ENCODE peak calls at places on chromosomes 2 and 18, in five cellular contexts. One of them, this sample, is unnamed.

GRCh38 chr2:667332-668000 is 9.7 kb downstream of the TMEM18 start:
- DNase-seq in pancreas: no peak
- DNase-seq in aorta: no peak
- DNase-seq in PC-9: peak; percentile 12
- DNase-seq in colonic mucosa: no peak
- DNase-seq in this sample: peak; percentile 49

GRCh38 chr2:71000780-71001591 is 6.3 kb upstream of the TEX261 start:
- DNase-seq in pancreas: peak; percentile 59
- DNase-seq in aorta: peak; percentile 91
- DNase-seq in PC-9: peak; percentile 60
- DNase-seq in colonic mucosa: peak; percentile 75
- DNase-seq in this sample: peak; percentile 72

GRCh38 chr2:212032536-212033219 is 505.9 kb downstream of the ERBB4 start:
- DNase-seq in aorta: no peak
- DNase-seq in colonic mucosa: no peak
- DNase-seq in PC-9: no peak
- DNase-seq in pancreas: no peak
- DNase-seq in this sample: no peak

GRCh38 chr2:177331446-177331997 is 61.1 kb upstream of the AGPS start:
- DNase-seq in PC-9: no peak
- DNase-seq in aorta: no peak
- DNase-seq in colonic mucosa: no peak
- DNase-seq in pancreas: no peak
- DNase-seq in this sample: no peak

GRCh38 chr2:8239402-8240127 is 442.3 kb upstream of the ID2 start:
- DNase-seq in pancreas: no peak
- DNase-seq in colonic mucosa: no peak
- DNase-seq in PC-9: no peak
- DNase-seq in aorta: no peak
- DNase-seq in this sample: peak; percentile 19

GRCh38 chr2:169757778-169758177 is 24.1 kb downstream of the KLHL23 start:
- DNase-seq in aorta: no peak
- DNase-seq in pancreas: no peak
- DNase-seq in PC-9: no peak
- DNase-seq in colonic mucosa: no peak
- DNase-seq in this sample: no peak

GRCh38 chr2:237310515-237311114 is 103.3 kb downstream of the COL6A3 start:
- DNase-seq in PC-9: no peak
- DNase-seq in pancreas: no peak
- DNase-seq in aorta: no peak
- DNase-seq in colonic mucosa: no peak
- DNase-seq in this sample: no peak

GRCh38 chr18:52657063-52657462 is 317.1 kb downstream of the DCC start:
- DNase-seq in PC-9: no peak
- DNase-seq in colonic mucosa: no peak
- DNase-seq in aorta: no peak
- DNase-seq in pancreas: no peak
- DNase-seq in this sample: no peak

GRCh38 chr2:239035361-239035814 is 187.5 kb downstream of the TWIST2 start:
- DNase-seq in PC-9: peak; percentile 71
- DNase-seq in colonic mucosa: peak; percentile 58
- DNase-seq in pancreas: no peak
- DNase-seq in aorta: peak; percentile 90
- DNase-seq in this sample: peak; percentile 22

GRCh38 chr2:205058409-205058808 is 513.1 kb downstream of the PARD3B start:
- DNase-seq in pancreas: no peak
- DNase-seq in colonic mucosa: no peak
- DNase-seq in aorta: no peak
- DNase-seq in PC-9: no peak
- DNase-seq in this sample: no peak

GRCh38 chr2:10504994-10505820 is 57.1 kb upstream of the ODC1 start:
- DNase-seq in aorta: no peak
- DNase-seq in PC-9: no peak
- DNase-seq in colonic mucosa: peak; percentile 9
- DNase-seq in pancreas: no peak
- DNase-seq in this sample: no peak

GRCh38 chr2:26174691-26175181 is 1.8 kb downstream of the GAREM2 start:
- DNase-seq in colonic mucosa: no peak
- DNase-seq in aorta: no peak
- DNase-seq in pancreas: no peak
- DNase-seq in PC-9: no peak
- DNase-seq in this sample: no peak

GRCh38 chr2:37454851-37455762 is 110.7 kb downstream of the QPCT start:
- DNase-seq in colonic mucosa: no peak
- DNase-seq in aorta: no peak
- DNase-seq in pancreas: no peak
- DNase-seq in PC-9: no peak
- DNase-seq in this sample: no peak

GRCh38 chr18:8389391-8390340 is 219.6 kb upstream of the RAB12 start:
- DNase-seq in aorta: peak; percentile 84
- DNase-seq in pancreas: peak; percentile 45
- DNase-seq in PC-9: peak; percentile 59
- DNase-seq in colonic mucosa: peak; percentile 69
- DNase-seq in this sample: peak; percentile 49

GRCh38 chr18:45567123-45567522 is 48.2 kb upstream of the SLC14A2 start:
- DNase-seq in PC-9: no peak
- DNase-seq in colonic mucosa: no peak
- DNase-seq in pancreas: no peak
- DNase-seq in aorta: no peak
- DNase-seq in this sample: no peak

GRCh38 chr2:134198006-134198634 is 55.8 kb upstream of the MGAT5 start:
- DNase-seq in aorta: no peak
- DNase-seq in colonic mucosa: no peak
- DNase-seq in pancreas: no peak
- DNase-seq in PC-9: no peak
- DNase-seq in this sample: peak; percentile 43

GRCh38 chr2:134197445-134197844 is 56.4 kb upstream of the MGAT5 start:
- DNase-seq in pancreas: no peak
- DNase-seq in colonic mucosa: no peak
- DNase-seq in aorta: no peak
- DNase-seq in PC-9: no peak
- DNase-seq in this sample: no peak

GRCh38 chr2:134200024-134200423 is 53.8 kb upstream of the MGAT5 start:
- DNase-seq in pancreas: no peak
- DNase-seq in colonic mucosa: no peak
- DNase-seq in aorta: no peak
- DNase-seq in PC-9: no peak
- DNase-seq in this sample: no peak

GRCh38 chr2:134201559-134201958 is 52.3 kb upstream of the MGAT5 start:
- DNase-seq in aorta: no peak
- DNase-seq in PC-9: no peak
- DNase-seq in colonic mucosa: no peak
- DNase-seq in pancreas: peak; percentile 23
- DNase-seq in this sample: no peak

GRCh38 chr2:134199123-134199522 is 54.7 kb upstream of the MGAT5 start:
- DNase-seq in PC-9: no peak
- DNase-seq in pancreas: no peak
- DNase-seq in colonic mucosa: no peak
- DNase-seq in aorta: no peak
- DNase-seq in this sample: no peak
- H3K4me3 ChIP-seq in PC-9: no peak overlapping the region
- H3K4me3 ChIP-seq in pancreas: no peak overlapping the region
- H3K4me3 ChIP-seq in colonic mucosa: no peak overlapping the region
- H3K4me3 ChIP-seq in aorta: no peak overlapping the region
- H3K4me3 ChIP-seq in this sample: no peak overlapping the region

DNA sequence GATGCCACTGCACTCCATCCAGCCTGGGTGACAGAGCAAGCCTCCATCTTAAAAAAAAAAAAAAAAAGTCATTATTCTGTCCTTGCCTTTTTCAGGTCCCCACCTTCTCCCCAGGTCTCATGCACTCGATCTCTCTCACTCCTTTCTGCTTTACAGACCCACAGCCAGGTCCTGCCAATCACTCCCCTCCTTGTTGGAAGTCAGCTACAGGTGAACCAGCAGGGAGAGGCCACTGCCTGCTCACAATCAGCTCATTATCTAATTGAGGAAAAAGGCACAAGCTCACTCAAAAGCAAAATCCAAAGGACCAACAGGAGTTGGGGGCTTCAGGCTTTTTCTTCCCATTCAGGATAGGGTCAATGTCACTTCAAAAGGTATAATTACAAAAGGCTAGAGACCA is 2.0 kb downstream of the WDFY1 start:
- DNase-seq in colonic mucosa: no peak
- DNase-seq in pancreas: no peak
- DNase-seq in aorta: no peak
- DNase-seq in PC-9: peak; percentile 15
- DNase-seq in this sample: no peak
- H3K4me1 ChIP-seq in colonic mucosa: peaks cover 5% of the 10 kb centered on the region
- H3K4me1 ChIP-seq in pancreas: peaks cover 12% of the 10 kb centered on the region
- H3K4me1 ChIP-seq in aorta: peaks cover 3% of the 10 kb centered on the region
- H3K4me1 ChIP-seq in PC-9: peaks cover 42% of the 10 kb centered on the region
- H3K4me1 ChIP-seq in this sample: peaks cover 5% of the 10 kb centered on the region

GRCh38 chr2:100721693-100722092 is 98.2 kb upstream of the NPAS2 start:
- DNase-seq in PC-9: no peak
- DNase-seq in aorta: no peak
- DNase-seq in pancreas: no peak
- DNase-seq in colonic mucosa: no peak
- DNase-seq in this sample: peak; percentile 75
- H3K4me3 ChIP-seq in PC-9: no peak overlapping the region
- H3K4me3 ChIP-seq in aorta: no peak overlapping the region
- H3K4me3 ChIP-seq in pancreas: no peak overlapping the region
- H3K4me3 ChIP-seq in colonic mucosa: no peak overlapping the region
- H3K4me3 ChIP-seq in this sample: no peak overlapping the region

GRCh38 chr2:54208364-54209240 is 47.4 kb downstream of the TSPYL6 start:
- DNase-seq in pancreas: no peak
- DNase-seq in PC-9: no peak
- DNase-seq in colonic mucosa: no peak
- DNase-seq in aorta: no peak
- DNase-seq in this sample: no peak
- H3K4me1 ChIP-seq in pancreas: peaks cover 3% of the 10 kb centered on the region
- H3K4me1 ChIP-seq in PC-9: peaks cover 6% of the 10 kb centered on the region
- H3K4me1 ChIP-seq in colonic mucosa: no peaks in the 10 kb centered on the region
- H3K4me1 ChIP-seq in aorta: peaks cover 5% of the 10 kb centered on the region
- H3K4me1 ChIP-seq in this sample: no peaks in the 10 kb centered on the region

GRCh38 chr2:120775261-120775660 is 39.6 kb downstream of the GLI2 start:
- DNase-seq in PC-9: no peak
- DNase-seq in pancreas: no peak
- DNase-seq in colonic mucosa: no peak
- DNase-seq in aorta: peak; percentile 69
- DNase-seq in this sample: no peak

GRCh38 chr2:120771556-120772208 is 36.0 kb downstream of the GLI2 start:
- DNase-seq in colonic mucosa: peak; percentile 45
- DNase-seq in aorta: peak; percentile 88
- DNase-seq in PC-9: peak; percentile 74
- DNase-seq in pancreas: no peak
- DNase-seq in this sample: no peak

GRCh38 chr2:120772261-120772660 is 36.6 kb downstream of the GLI2 start:
- DNase-seq in PC-9: no peak
- DNase-seq in colonic mucosa: no peak
- DNase-seq in aorta: peak; percentile 55
- DNase-seq in pancreas: no peak
- DNase-seq in this sample: no peak

GRCh38 chr2:120774557-120775160 is 39.0 kb downstream of the GLI2 start:
- DNase-seq in pancreas: no peak
- DNase-seq in aorta: peak; percentile 14
- DNase-seq in colonic mucosa: no peak
- DNase-seq in PC-9: no peak
- DNase-seq in this sample: no peak

DNA sequence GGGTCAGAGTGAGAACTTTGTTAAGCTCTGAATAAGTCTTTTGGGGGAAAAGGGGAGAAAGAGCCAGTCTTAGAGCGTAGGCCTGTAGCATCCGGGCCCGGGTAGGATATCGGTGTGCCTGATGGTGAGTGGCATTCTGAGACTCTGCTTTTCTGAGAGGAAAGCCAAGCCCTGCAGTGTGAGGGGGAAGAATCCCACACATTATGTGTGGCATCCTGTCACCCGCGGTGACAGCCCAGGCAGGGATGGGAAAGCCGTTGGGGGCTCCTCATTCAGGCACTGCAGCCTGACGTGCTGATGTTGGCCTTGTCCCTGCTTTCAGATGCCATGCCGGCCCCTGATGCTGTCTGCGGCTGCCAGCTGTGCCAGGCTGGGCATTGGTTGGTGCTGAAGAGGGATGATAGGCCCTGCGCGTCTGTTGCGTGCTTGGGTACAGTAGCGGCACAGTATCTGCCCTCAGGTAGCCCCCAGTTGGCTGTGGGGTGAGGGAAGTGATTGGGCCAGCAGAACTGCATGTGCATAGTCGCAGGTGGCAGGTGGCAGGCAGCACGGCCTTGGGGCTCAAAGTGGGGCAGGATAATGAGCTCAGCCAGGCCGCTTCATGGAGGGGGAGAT is 37.6 kb downstream of the GLI2 start:
- DNase-seq in pancreas: no peak
- DNase-seq in colonic mucosa: no peak
- DNase-seq in PC-9: no peak
- DNase-seq in aorta: peak; percentile 68
- DNase-seq in this sample: no peak
- H3K4me3 ChIP-seq in pancreas: no peak overlapping the region
- H3K4me3 ChIP-seq in colonic mucosa: no peak overlapping the region
- H3K4me3 ChIP-seq in PC-9: no peak overlapping the region
- H3K4me3 ChIP-seq in aorta: no peak overlapping the region
- H3K4me3 ChIP-seq in this sample: no peak overlapping the region

DNA sequence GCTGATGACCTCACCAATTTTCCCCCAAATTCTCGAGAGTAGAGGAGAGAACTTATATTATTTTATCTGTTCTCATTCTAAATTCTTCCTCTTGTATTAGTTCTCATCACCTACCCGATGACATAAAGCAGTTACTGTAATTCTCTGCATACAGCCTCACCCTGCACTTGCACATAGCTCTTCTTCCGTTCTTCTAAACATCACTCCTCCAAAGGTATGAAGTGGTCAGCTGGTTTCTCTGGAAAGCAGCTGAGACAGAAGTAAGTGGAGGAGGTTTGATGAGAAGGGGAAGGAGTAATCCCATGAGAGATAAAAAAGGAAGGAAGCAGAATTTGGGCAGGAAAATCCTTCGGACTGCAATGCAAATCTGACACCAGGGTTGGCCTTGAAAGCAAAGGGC is 39.0 kb downstream of the FBXO48 start:
- DNase-seq in aorta: no peak
- DNase-seq in pancreas: no peak
- DNase-seq in PC-9: no peak
- DNase-seq in colonic mucosa: no peak
- DNase-seq in this sample: no peak
- H3K4me1 ChIP-seq in aorta: no peaks in the 10 kb centered on the region
- H3K4me1 ChIP-seq in pancreas: peaks cover 2% of the 10 kb centered on the region
- H3K4me1 ChIP-seq in PC-9: no peaks in the 10 kb centered on the region
- H3K4me1 ChIP-seq in colonic mucosa: no peaks in the 10 kb centered on the region
- H3K4me1 ChIP-seq in this sample: no peaks in the 10 kb centered on the region

GRCh38 chr18:51655327-51655698 is 457.8 kb upstream of the MEX3C start:
- DNase-seq in PC-9: no peak
- DNase-seq in pancreas: no peak
- DNase-seq in colonic mucosa: no peak
- DNase-seq in aorta: no peak
- DNase-seq in this sample: no peak
- H3K4me3 ChIP-seq in PC-9: no peak overlapping the region
- H3K4me3 ChIP-seq in pancreas: no peak overlapping the region
- H3K4me3 ChIP-seq in colonic mucosa: no peak overlapping the region
- H3K4me3 ChIP-seq in aorta: no peak overlapping the region
- H3K4me3 ChIP-seq in this sample: no peak overlapping the region